ENCODE peak calls at places on chromosomes 7 and 10, in five cellular contexts. N, S, P, B and I are unnamed samples.
A peak's percentile ranks its signal among the peaks of the same experiment; 100 is the strongest.

GRCh38 chr7:111401516-111401915 is 160.8 kb downstream of the IMMP2L start:
- DNase-seq in N (no peak), S (no peak), P (no peak), B (no peak), I (no peak)

GRCh38 chr7:26368542-26368941 is 76.9 kb downstream of the SNX10 start:
- DNase-seq in N (no peak), S (no peak), P (no peak), B (no peak), I (no peak)

GRCh38 chr7:82247814-82248433 is 195.7 kb downstream of the CACNA2D1 start:
- DNase-seq in N (peak; percentile 42), S (no peak), P (no peak), B (no peak), I (no peak)

GRCh38 chr7:158267737-158268435 is 319.7 kb downstream of the PTPRN2 start:
- DNase-seq in N (no peak), S (no peak), P (no peak), B (no peak), I (no peak)

GRCh38 chr7:141989996-141990395 is 5.7 kb upstream of the MGAM start:
- DNase-seq in N (no peak), S (no peak), P (no peak), B (no peak), I (no peak)

GRCh38 chr7:128356546-128357365 is 4.7 kb downstream of the PRRT4 start:
- DNase-seq in N (no peak), S (no peak), P (no peak), B (no peak), I (no peak)

GRCh38 chr10:6473901-6474370 is 106.1 kb downstream of the PRKCQ start:
- DNase-seq in N (peak; percentile 3), S (no peak), P (no peak), B (no peak), I (no peak)

GRCh38 chr7:82755705-82756551 is 312.4 kb upstream of the CACNA2D1 start:
- DNase-seq in N (peak; percentile 53), S (no peak), P (no peak), B (no peak), I (no peak)

GRCh38 chr10:101818119-101818957 is at the start of gene OGA:
- DNase-seq in N (peak; percentile 100), S (peak; percentile 89), P (peak; percentile 99), B (peak; percentile 99), I (peak; percentile 99)

GRCh38 chr10:5932345-5932744 is 42.3 kb downstream of the FBH1 start:
- DNase-seq in N (no peak), S (no peak), P (no peak), B (no peak), I (no peak)

GRCh38 chr7:83248000-83248399 is 85.3 kb upstream of the PCLO start:
- DNase-seq in N (no peak), S (no peak), P (no peak), B (no peak), I (no peak)

GRCh38 chr7:57328457-57328856 is 121.5 kb upstream of the ZNF716 start:
- DNase-seq in N (no peak), S (no peak), P (no peak), B (no peak), I (peak; percentile 75)